ENCODE peak calls at places on chromosomes 4 and X, in five cellular contexts. R is fibroblast of lung; X is pancreas; Q is cardiac muscle cell; L is effector memory CD4-positive, alpha-beta T cell. S is an unnamed sample.

GRCh38 chr4:147717878-147718277 is 14.0 kb upstream of the ARHGAP10 start:
- DNase-seq in R (no peak), Q (peak), X (no peak), L (no peak), S (no peak)

GRCh38 chrX:108148524-108148923 is 56.9 kb downstream of the ATG4A start:
- DNase-seq in Q (no peak), L (no peak), X (no peak), R (no peak), S (no peak)

GRCh38 chr4:56821394-56822263 is at the start of gene SPINK2:
- DNase-seq in L (peak), X (peak), Q (no peak), R (no peak), S (peak)

GRCh38 chr4:155679343-155679742 is 12.7 kb downstream of the GUCY1A1 start:
- DNase-seq in Q (peak), X (no peak), R (peak), L (no peak), S (peak)

GRCh38 chr4:10104211-10104990 is 12.2 kb downstream of the WDR1 start:
- DNase-seq in X (no peak), Q (peak), L (no peak), R (no peak), S (no peak)

GRCh38 chr4:104859601-104860000 is 287.1 kb upstream of the TET2 start:
- DNase-seq in X (no peak), Q (no peak), R (peak), L (no peak), S (no peak)

GRCh38 chrX:56833626-56834025 is 104.6 kb downstream of the NBDY start:
- DNase-seq in X (no peak), Q (peak), R (peak), L (no peak), S (no peak)

GRCh38 chr4:39587881-39588280 is 50.8 kb downstream of the SMIM14 start:
- DNase-seq in L (no peak), R (peak), X (no peak), Q (peak), S (no peak)

GRCh38 chr4:157242871-157243270 is 22.3 kb downstream of the GRIA2 start:
- DNase-seq in Q (no peak), L (no peak), X (no peak), R (no peak), S (no peak)

GRCh38 chrX:100819534-100819836 is 706 bp upstream of the CSTF2 start:
- DNase-seq in Q (no peak), L (no peak), X (no peak), R (no peak), S (peak)

GRCh38 chr4:78923459-78924312 is 15.6 kb downstream of the PAQR3 start:
- DNase-seq in X (no peak), Q (no peak), L (no peak), R (no peak), S (no peak)

GRCh38 chr4:46993075-46994006 is at the start of gene GABRA4:
- DNase-seq in R (peak), L (no peak), X (no peak), Q (no peak), S (no peak)

GRCh38 chrX:7606253-7606652 is 236.7 kb upstream of the VCX start:
- DNase-seq in L (no peak), R (no peak), Q (no peak), X (no peak), S (no peak)

GRCh38 chrX:9542765-9543119 is 77.9 kb downstream of the TBL1X start:
- DNase-seq in L (no peak), X (no peak), R (no peak), Q (no peak), S (no peak)

GRCh38 chrX:135463937-135464336 is 42.2 kb downstream of the SMIM10L2A start:
- DNase-seq in Q (peak), R (no peak), L (no peak), X (no peak), S (no peak)

GRCh38 chr4:146246381-146246780 is 32.0 kb downstream of the REELD1 start:
- DNase-seq in R (no peak), Q (no peak), X (no peak), L (no peak), S (no peak)

GRCh38 chr4:23369331-23369730 is 520.5 kb downstream of the PPARGC1A start:
- DNase-seq in X (no peak), Q (no peak), L (no peak), R (no peak), S (peak)

GRCh38 chrX:136684120-136684519 is 36.2 kb downstream of the CD40LG start:
- DNase-seq in R (no peak), Q (no peak), X (no peak), L (no peak), S (no peak)

GRCh38 chrX:57573754-57574153 is 18.1 kb upstream of the ZXDB start:
- DNase-seq in R (no peak), X (no peak), Q (no peak), L (no peak), S (no peak)

GRCh38 chr4:183241322-183241640 is 78.8 kb downstream of the CLDN22 start:
- DNase-seq in R (peak), Q (peak), L (no peak), X (no peak), S (no peak)

GRCh38 chr4:129264008-129264657 is 168.2 kb downstream of the C4orf33 start:
- DNase-seq in Q (no peak), X (no peak), L (no peak), R (no peak), S (no peak)

GRCh38 chrX:33207056-33207455 is 4.3 kb downstream of the DMD start:
- DNase-seq in R (no peak), L (no peak), Q (peak), X (no peak), S (no peak)

GRCh38 chrX:33210156-33210555 is 1.2 kb downstream of the DMD start:
- DNase-seq in X (no peak), Q (no peak), R (no peak), L (no peak), S (no peak)

GRCh38 chrX:33205321-33205720 is 6.0 kb downstream of the DMD start:
- DNase-seq in Q (no peak), X (no peak), L (no peak), R (no peak), S (no peak)

DNA sequence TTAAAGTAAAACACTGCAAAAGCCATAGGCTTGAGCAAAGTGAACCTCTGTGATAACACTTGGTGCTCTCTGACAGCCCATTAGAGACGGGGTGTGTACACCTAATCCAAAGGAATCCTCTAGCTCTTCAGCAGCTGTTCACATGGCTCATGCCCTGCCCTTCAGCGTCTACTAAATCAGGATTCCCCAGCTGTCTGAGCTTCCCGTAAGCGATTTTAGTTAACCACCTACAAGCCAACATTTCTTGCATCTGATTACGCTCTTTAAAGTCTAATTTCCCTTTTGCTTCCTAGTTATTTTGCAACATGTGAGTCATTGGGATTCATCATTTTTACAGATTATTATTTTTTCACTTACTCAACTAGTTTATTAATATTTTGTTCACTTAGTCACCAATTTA is 6.5 kb downstream of the DMD start:
- DNase-seq in L (no peak), R (no peak), X (no peak), Q (peak), S (no peak)
- H3K27ac ChIP-seq in L (no peak), R (peak), X (no peak), Q (peak), S (no peak)

DNA sequence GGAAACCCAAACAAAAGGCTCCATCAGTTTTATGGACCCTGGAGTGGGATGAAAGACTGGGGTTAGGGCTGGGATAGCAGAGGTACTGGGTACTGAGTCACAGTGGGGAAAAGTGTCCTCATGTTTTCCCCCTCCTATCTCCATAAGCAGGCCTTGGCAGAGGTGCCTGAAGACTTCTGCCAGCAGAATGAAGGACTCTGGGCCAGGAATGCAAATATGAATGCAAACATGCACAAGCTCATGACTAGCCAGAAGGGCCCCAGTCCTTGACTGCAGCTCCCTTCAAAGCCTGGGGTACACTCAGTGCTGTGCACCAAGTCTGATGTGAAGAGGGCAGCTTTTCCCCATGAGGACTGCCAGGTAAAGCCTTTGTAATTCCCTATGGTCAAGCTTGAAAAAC is 1512.1 kb downstream of the ARAP2 start:
- DNase-seq in X (no peak), Q (no peak), R (no peak), L (no peak), S (no peak)
- H3K27ac ChIP-seq in X (no peak), Q (no peak), R (no peak), L (no peak), S (no peak)

DNA sequence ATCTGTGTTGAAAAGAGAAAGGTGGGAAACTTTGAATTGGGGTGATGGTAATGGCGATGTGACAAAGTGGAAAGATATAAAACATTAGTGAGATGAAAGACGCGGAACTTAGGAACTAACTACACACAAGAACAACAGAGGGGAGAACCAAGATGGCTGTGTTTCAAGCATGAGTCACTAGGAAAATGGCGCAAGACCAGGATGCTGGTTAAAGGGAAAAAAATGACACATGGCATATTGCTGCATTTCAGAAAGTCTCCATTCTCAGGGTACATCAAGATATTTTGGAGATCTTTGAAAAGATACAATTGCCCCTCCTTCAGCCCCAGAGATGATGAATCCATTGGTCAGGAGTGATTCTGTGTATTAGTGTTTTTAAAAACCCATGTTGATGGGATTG is 164.4 kb downstream of the FBXO8 start:
- DNase-seq in R (peak), Q (peak), L (no peak), X (no peak), S (no peak)
- H3K27ac ChIP-seq in R (no peak), Q (no peak), L (no peak), X (no peak), S (no peak)

GRCh38 chr4:70994387-70995099 is 1.1 kb downstream of the DCK start:
- DNase-seq in L (no peak), Q (no peak), X (no peak), R (no peak), S (no peak)
- H3K27ac ChIP-seq in L (peak), Q (no peak), X (no peak), R (peak), S (no peak)

GRCh38 chr4:139556071-139556734 is at the start of gene SETD7:
- DNase-seq in X (peak), R (peak), Q (peak), L (peak), S (peak)

GRCh38 chr4:139556735-139557505 is 901 bp upstream of the SETD7 start:
- DNase-seq in X (peak), Q (no peak), R (peak), L (peak), S (peak)

GRCh38 chr4:139559095-139559490 is 3.1 kb upstream of the SETD7 start:
- DNase-seq in R (no peak), Q (no peak), L (no peak), X (peak), S (peak)

GRCh38 chr4:139558235-139559094 is 2.4 kb upstream of the SETD7 start:
- DNase-seq in R (no peak), Q (no peak), X (no peak), L (no peak), S (no peak)

DNA sequence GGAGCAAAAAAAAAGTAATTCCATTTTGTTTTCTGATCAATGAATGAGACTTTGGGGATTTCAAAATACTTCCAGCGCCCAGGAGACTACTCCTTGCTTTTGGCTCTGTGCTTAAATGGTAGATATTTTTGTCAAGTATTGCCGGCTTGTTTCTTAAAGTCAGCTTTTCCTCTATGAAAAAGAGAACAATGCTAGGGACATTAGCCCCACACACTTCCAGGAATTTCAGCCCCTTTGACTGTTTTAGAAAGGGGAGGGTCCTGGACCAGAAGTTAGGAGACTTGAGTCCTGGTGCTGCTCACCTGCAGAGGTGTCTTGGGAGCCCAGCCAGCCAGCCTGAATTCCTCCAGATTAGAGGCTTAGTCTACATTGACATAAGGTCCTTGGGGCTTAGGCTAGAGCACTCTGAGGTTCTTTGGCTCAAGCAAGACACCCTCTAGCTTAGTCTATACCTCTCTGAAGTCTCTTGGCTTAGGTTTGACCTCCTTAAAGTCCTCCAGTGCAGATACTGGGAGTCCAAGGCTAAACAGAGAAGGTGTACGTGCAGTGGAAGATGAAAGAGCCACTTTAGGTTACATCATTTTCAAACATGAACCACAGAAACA is 1.6 kb upstream of the SETD7 start:
- DNase-seq in R (no peak), L (no peak), Q (no peak), X (peak), S (no peak)
- H3K27ac ChIP-seq in R (no peak), L (peak), Q (no peak), X (peak), S (no peak)

GRCh38 chr4:6308890-6309643 is 39.4 kb downstream of the WFS1 start:
- DNase-seq in X (no peak), R (peak), L (no peak), Q (peak), S (no peak)
- H3K27ac ChIP-seq in X (no peak), R (no peak), L (no peak), Q (no peak), S (no peak)

GRCh38 chr4:69707807-69708206 is 52.6 kb downstream of the SULT1B1 start:
- DNase-seq in L (no peak), R (peak), X (no peak), Q (no peak), S (no peak)
- H3K27ac ChIP-seq in L (no peak), R (no peak), X (no peak), Q (no peak), S (no peak)

GRCh38 chrX:111917591-111917990 is 41.6 kb downstream of the TRPC5OS start:
- DNase-seq in R (no peak), X (no peak), Q (no peak), L (no peak), S (no peak)

DNA sequence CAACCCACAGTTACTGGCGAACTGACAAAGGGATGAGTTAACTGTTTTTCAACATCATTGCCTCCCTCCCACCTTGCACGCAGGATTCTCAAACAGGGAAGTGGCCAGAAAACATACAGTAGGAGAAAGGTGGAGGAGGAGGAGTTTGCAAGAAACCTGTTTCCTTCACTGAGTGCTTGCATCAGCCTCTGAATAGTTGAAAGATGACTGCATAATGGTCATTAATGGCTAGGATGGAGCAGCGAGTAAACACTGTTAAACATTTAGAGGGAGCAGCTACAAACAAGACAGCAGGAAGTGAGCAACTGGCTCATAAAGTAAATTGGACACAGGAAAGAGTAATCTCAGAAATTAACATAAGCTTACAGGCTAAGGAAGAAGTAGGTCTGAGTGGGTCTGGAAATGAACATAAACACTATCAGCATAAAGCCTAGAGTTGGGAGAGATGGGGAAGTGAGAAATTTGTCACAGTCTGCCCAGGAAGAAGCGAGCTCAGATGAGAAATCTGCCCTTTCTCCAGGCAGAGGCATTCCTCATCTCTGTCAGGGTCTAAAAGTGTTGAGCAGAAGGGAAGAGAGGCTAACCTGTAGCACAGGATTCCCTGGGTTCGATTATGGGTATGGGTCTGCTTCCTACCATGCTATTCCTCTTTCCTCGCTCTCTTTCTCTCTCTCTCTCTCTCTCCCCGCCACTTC is 38.6 kb downstream of the TRPC5OS start:
- DNase-seq in X (no peak), Q (no peak), R (peak), L (no peak), S (no peak)
- H3K27ac ChIP-seq in X (no peak), Q (no peak), R (no peak), L (no peak), S (no peak)

GRCh38 chrX:124211312-124211942 is 121.0 kb upstream of the TEX13D start:
- DNase-seq in X (no peak), Q (peak), R (no peak), L (no peak), S (no peak)

GRCh38 chrX:124209792-124210576 is 122.5 kb upstream of the TEX13D start:
- DNase-seq in X (no peak), Q (no peak), L (no peak), R (no peak), S (no peak)

GRCh38 chrX:124216396-124217124 is 115.9 kb upstream of the TEX13D start:
- DNase-seq in R (no peak), Q (no peak), X (no peak), L (no peak), S (no peak)

GRCh38 chrX:124215786-124216185 is 116.7 kb upstream of the TEX13D start:
- DNase-seq in L (no peak), R (no peak), X (no peak), Q (no peak), S (no peak)

GRCh38 chrX:124212622-124213021 is 119.8 kb upstream of the TEX13D start:
- DNase-seq in Q (no peak), R (no peak), L (no peak), X (no peak), S (no peak)
- H3K27ac ChIP-seq in Q (no peak), R (no peak), L (no peak), X (no peak), S (no peak)

DNA sequence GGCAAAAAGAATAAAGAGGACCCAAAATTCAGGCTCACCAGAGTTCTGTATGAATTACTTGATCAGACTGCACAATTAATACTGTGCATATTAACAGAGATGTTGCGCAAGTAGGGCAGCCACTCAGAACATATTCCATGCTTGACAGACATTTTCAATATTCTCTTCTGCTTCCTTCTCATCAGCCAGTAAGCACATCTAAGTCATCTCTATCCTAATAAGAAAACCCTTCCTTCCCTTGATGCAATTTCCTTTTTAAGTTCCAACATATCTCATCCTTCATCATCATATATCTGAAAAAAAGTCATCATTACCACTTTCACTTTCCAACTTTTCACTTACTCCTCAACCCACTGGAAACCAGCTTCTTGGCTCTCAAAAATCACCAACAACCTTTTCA is 14.3 kb downstream of the MBNL3 start:
- DNase-seq in R (no peak), X (no peak), L (no peak), Q (no peak), S (no peak)
- H3K27ac ChIP-seq in R (no peak), X (no peak), L (no peak), Q (no peak), S (no peak)